ENCODE peak calls at places on chromosome 22, in five cellular contexts. X is cardiac fibroblast, W is fibroblast of the conjunctiva, Y is non-pigmented ciliary epithelial cell, H is hypothalamus. R is an unnamed sample.

GRCh38 chr22:36811094-36811797 is 5.6 kb downstream of the PVALB start:
- DNase-seq in X (no peak), W (no peak), Y (no peak), H (no peak), R (no peak)

GRCh38 chr22:46121079-46121478 is 29.2 kb upstream of the PPARA start:
- DNase-seq in X (no peak), W (no peak), Y (no peak), H (no peak), R (no peak)

GRCh38 chr22:44151661-44152060 is 29.1 kb upstream of the PARVG start:
- DNase-seq in X (peak), W (peak), Y (peak), H (no peak), R (no peak)

GRCh38 chr22:37157516-37158289 is 8.0 kb upstream of the IL2RB start:
- DNase-seq in X (no peak), W (no peak), Y (no peak), H (no peak), R (no peak)

GRCh38 chr22:20811171-20811570 is 37.3 kb downstream of the SERPIND1 start:
- DNase-seq in X (no peak), W (no peak), Y (no peak), H (no peak), R (no peak)

GRCh38 chr22:39974065-39974464 is 13.9 kb downstream of the TMA7B start:
- DNase-seq in X (no peak), W (no peak), Y (no peak), H (no peak), R (no peak)

GRCh38 chr22:31647516-31647915 is 14.5 kb downstream of the PISD start:
- DNase-seq in X (peak), W (no peak), Y (peak), H (no peak), R (no peak)

GRCh38 chr22:39097098-39098020 is at the start of gene APOBEC3H:
- DNase-seq in X (peak), W (no peak), Y (no peak), H (no peak), R (no peak)

GRCh38 chr22:19873138-19873959 is 18.7 kb upstream of the GNB1L start:
- DNase-seq in X (no peak), W (no peak), Y (no peak), H (no peak), R (no peak)

GRCh38 chr22:17717708-17718107 is 56.6 kb downstream of the BID start:
- DNase-seq in X (peak), W (no peak), Y (no peak), H (no peak), R (no peak)

GRCh38 chr22:23225724-23226496 is 45.6 kb downstream of the BCR start:
- DNase-seq in X (peak), W (no peak), Y (no peak), H (no peak), R (no peak)

GRCh38 chr22:20967697-20968201 is 694 bp downstream of the AIFM3 start:
- DNase-seq in X (no peak), W (no peak), Y (no peak), H (no peak), R (no peak)

GRCh38 chr22:20164863-20165262 is 14.0 kb upstream of the CCDC188 start:
- DNase-seq in X (no peak), W (no peak), Y (no peak), H (no peak), R (no peak)

GRCh38 chr22:40331706-40332105 is 14.6 kb upstream of the ADSL start:
- DNase-seq in X (no peak), W (no peak), Y (no peak), H (no peak), R (no peak)

R was measured in H1.